ENCODE peak calls at places on chromosomes 7 and 10, in five cellular contexts. K, N, S, J and E are unnamed samples.

GRCh38 chr7:46291064-46291463 is 370.0 kb upstream of the IGFBP3 start:
- DNase-seq in N (no peak), J (peak), S (no peak), K (no peak), E (no peak)

GRCh38 chr10:5692476-5693358 is 8.1 kb downstream of the TASOR2 start:
- DNase-seq in N (peak), J (peak), K (peak), S (peak), E (peak)

GRCh38 chr10:69749180-69750010 is 52.3 kb upstream of the COL13A1 start:
- DNase-seq in K (no peak), N (no peak), S (no peak), J (no peak), E (no peak)

GRCh38 chr10:3926675-3927525 is 141.9 kb upstream of the KLF6 start:
- DNase-seq in N (no peak), K (no peak), S (no peak), J (no peak), E (no peak)

GRCh38 chr7:68706291-68706690 is 892.0 kb upstream of the AUTS2 start:
- DNase-seq in J (no peak), N (no peak), K (no peak), S (no peak), E (no peak)

GRCh38 chr7:129784783-129785456 is 167.8 kb downstream of the UBE2H start:
- DNase-seq in N (no peak), K (peak), J (no peak), S (no peak), E (peak)

GRCh38 chr7:132504851-132505250 is 71.4 kb downstream of the PLXNA4 start:
- DNase-seq in K (no peak), S (no peak), J (no peak), N (no peak), E (no peak)

GRCh38 chr7:127652333-127653248 is 597 bp downstream of the SND1 start:
- DNase-seq in N (no peak), J (no peak), S (no peak), K (no peak), E (no peak)

GRCh38 chr10:28444031-28444430 is 88.9 kb upstream of the WAC start:
- DNase-seq in N (no peak), K (no peak), J (no peak), S (no peak), E (no peak)

GRCh38 chr10:14574885-14575284 is 199.8 kb downstream of the FAM107B start:
- DNase-seq in K (no peak), J (no peak), N (no peak), S (no peak), E (no peak)

GRCh38 chr10:99711129-99711719 is 20.7 kb downstream of the COX15 start:
- DNase-seq in K (no peak), N (peak), J (peak), S (no peak), E (no peak)

GRCh38 chr7:29684787-29685650 is 121.3 kb upstream of the WIPF3 start:
- DNase-seq in K (peak), J (peak), S (peak), N (peak), E (peak)

GRCh38 chr10:63466168-63466935 is 575 bp upstream of the JMJD1C start:
- DNase-seq in J (no peak), S (peak), K (peak), N (peak), E (no peak)

GRCh38 chr7:151168022-151168786 is 710 bp upstream of the GBX1 start:
- DNase-seq in N (peak), S (no peak), J (peak), K (peak), E (peak)

GRCh38 chr7:132451161-132451560 is 125.1 kb downstream of the PLXNA4 start:
- DNase-seq in S (no peak), N (no peak), J (no peak), K (no peak), E (no peak)

GRCh38 chr10:93751832-93752231 is 5.9 kb upstream of the LGI1 start:
- DNase-seq in S (no peak), K (no peak), J (peak), N (peak), E (no peak)

GRCh38 chr7:877312-878232 is 1.2 kb downstream of the GET4 start:
- DNase-seq in J (peak), N (no peak), K (peak), S (no peak), E (no peak)

GRCh38 chr10:71735709-71736569 is 16.4 kb upstream of the C10orf105 start:
- DNase-seq in S (no peak), N (no peak), J (no peak), K (no peak), E (no peak)

GRCh38 chr10:130751106-130751840 is 560.2 kb downstream of the TCERG1L start:
- DNase-seq in N (no peak), K (no peak), J (no peak), S (no peak), E (no peak)

GRCh38 chr10:15624405-15625191 is 95.1 kb downstream of the ITGA8 start:
- DNase-seq in K (no peak), S (no peak), N (no peak), J (no peak), E (no peak)

GRCh38 chr7:47347346-47347745 is 234.6 kb downstream of the TNS3 start:
- DNase-seq in S (no peak), J (no peak), K (no peak), N (no peak), E (no peak)

GRCh38 chr7:135923700-135924261 is 53.4 kb downstream of the MTPN start:
- DNase-seq in S (no peak), J (no peak), N (no peak), K (no peak), E (no peak)

GRCh38 chr10:106175760-106176377 is 988.6 kb downstream of the SORCS1 start:
- DNase-seq in S (no peak), J (no peak), K (no peak), N (peak), E (no peak)

GRCh38 chr10:22253578-22253882 is 35.7 kb upstream of the EBLN1 start:
- DNase-seq in N (no peak), J (peak), S (no peak), K (peak), E (no peak)

GRCh38 chr7:25860882-25861228 is 291.1 kb upstream of the NFE2L3 start:
- DNase-seq in N (no peak), K (no peak), S (no peak), J (peak), E (no peak)

GRCh38 chr10:101319241-101319915 is 34.6 kb upstream of the BTRC start:
- DNase-seq in N (no peak), J (peak), K (no peak), S (peak), E (no peak)

GRCh38 chr10:113386005-113386404 is 166.8 kb upstream of the HABP2 start:
- DNase-seq in K (no peak), N (no peak), S (no peak), J (no peak), E (no peak)